ENCODE peak calls at places on chromosomes 4 and X, in five cellular contexts. Q is A549, K is heart left ventricle, S is mesendoderm, C is upper lobe of right lung. F is an unnamed sample. For H3K4me1, the result is how much of the 10 kb centered on the place peaks cover.

GRCh38 chr4:96016615-96017299 is 176.9 kb downstream of the PDHA2 start:
- DNase-seq in S (peak), C (no peak), Q (peak), K (no peak), F (no peak)

GRCh38 chr4:48195853-48196252 is 61.8 kb upstream of the TXK start:
- DNase-seq in C (no peak), K (no peak), Q (no peak), S (no peak), F (no peak)

GRCh38 chr4:144903953-144904711 is 193.9 kb downstream of the ANAPC10 start:
- DNase-seq in S (no peak), Q (no peak), C (no peak), K (no peak), F (no peak)

GRCh38 chrX:70171636-70172035 is 5.6 kb upstream of the DGAT2L6 start:
- DNase-seq in Q (no peak), S (peak), K (no peak), C (no peak), F (no peak)

GRCh38 chrX:150547511-150548115 is 20.8 kb upstream of the MTM1 start:
- DNase-seq in C (peak), S (peak), Q (peak), K (peak), F (peak)

GRCh38 chr4:26860922-26861433 is 337 bp downstream of the STIM2 start:
- DNase-seq in Q (peak), S (peak), C (peak), K (peak), F (no peak)

GRCh38 chr4:145808021-145808650 is 128.2 kb downstream of the C4orf51 start:
- DNase-seq in C (no peak), Q (peak), S (peak), K (no peak), F (no peak)

GRCh38 chrX:30690330-30690729 is 37.1 kb downstream of the GK start:
- DNase-seq in K (no peak), Q (no peak), S (no peak), C (no peak), F (no peak)

GRCh38 chr4:11503166-11503565 is 74.5 kb upstream of the HS3ST1 start:
- DNase-seq in C (no peak), S (peak), K (peak), Q (no peak), F (no peak)

GRCh38 chr4:176357359-176358082 is 37.8 kb downstream of the SPCS3 start:
- DNase-seq in K (no peak), Q (no peak), S (no peak), C (no peak), F (no peak)

GRCh38 chr4:113183032-113183573 is 133.7 kb downstream of the ANK2 start:
- DNase-seq in K (no peak), Q (no peak), S (no peak), C (no peak), F (no peak)

GRCh38 chr4:105923507-105924238 is 28.4 kb downstream of the NPNT start:
- DNase-seq in Q (no peak), S (peak), K (no peak), C (no peak), F (peak)

GRCh38 chrX:23745786-23746185 is 2.7 kb upstream of the ACOT9 start:
- DNase-seq in K (no peak), S (no peak), Q (no peak), C (no peak), F (no peak)

GRCh38 chrX:2627272-2627867 is 63.7 kb upstream of the CD99 start:
- DNase-seq in S (peak), Q (peak), C (no peak), K (no peak), F (no peak)

GRCh38 chrX:134926864-134927263 is 63.9 kb upstream of the SMIM10 start:
- DNase-seq in Q (no peak), K (no peak), S (no peak), C (no peak), F (no peak)

GRCh38 chrX:115595049-115595448 is 34.1 kb downstream of the PLS3 start:
- DNase-seq in Q (no peak), C (no peak), S (no peak), K (no peak), F (no peak)

GRCh38 chrX:123814343-123814742 is 45.5 kb upstream of the XIAP start:
- DNase-seq in Q (no peak), K (no peak), S (no peak), C (no peak), F (no peak)

GRCh38 chrX:21798677-21799219 is 40.7 kb upstream of the MBTPS2 start:
- DNase-seq in Q (peak), C (no peak), K (no peak), S (no peak), F (no peak)

GRCh38 chr4:112509243-112510190 is 6.5 kb downstream of the NEUROG2 start:
- DNase-seq in C (no peak), K (no peak), Q (no peak), S (peak), F (no peak)

GRCh38 chrX:17826609-17827496 is 34.2 kb downstream of the RAI2 start:
- DNase-seq in K (no peak), C (no peak), Q (no peak), S (no peak), F (no peak)

GRCh38 chr4:167616471-167616870 is 382.2 kb upstream of the SPOCK3 start:
- DNase-seq in Q (no peak), C (no peak), S (no peak), K (no peak), F (no peak)

GRCh38 chr4:3122081-3122563 is 47.6 kb downstream of the HTT start:
- DNase-seq in C (no peak), Q (no peak), K (no peak), S (no peak), F (no peak)

GRCh38 chr4:6885953-6886557 is 23.6 kb upstream of the TBC1D14 start:
- DNase-seq in C (peak), S (peak), K (peak), Q (peak), F (no peak)

GRCh38 chr4:36351082-36351666 is 69.8 kb downstream of the DTHD1 start:
- DNase-seq in Q (peak), K (no peak), C (peak), S (peak), F (no peak)

DNA sequence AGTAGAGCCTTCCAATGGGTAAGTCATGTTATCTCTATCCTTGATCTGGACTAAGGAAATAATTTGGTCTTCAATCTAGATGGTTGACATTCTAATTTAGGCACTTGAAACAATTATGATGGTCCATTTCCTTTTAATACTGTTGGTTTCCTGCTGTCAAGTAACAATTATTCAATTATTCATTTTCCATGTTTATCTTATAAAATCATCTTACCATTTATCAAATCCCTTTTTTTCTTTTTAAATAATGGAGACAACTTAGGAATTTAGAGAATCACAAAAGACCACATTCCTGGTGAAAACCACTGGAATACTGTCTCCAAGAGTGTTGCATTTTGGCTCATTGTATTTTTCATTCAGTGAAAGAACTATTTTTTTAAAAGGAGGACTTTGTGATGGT is 148.7 kb upstream of the CTSO start:
- DNase-seq in S (no peak), C (no peak), K (no peak), Q (no peak), F (no peak)
- H3K27ac ChIP-seq in S (no peak), C (no peak), K (no peak), Q (no peak), F (no peak)

GRCh38 chr4:118767109-118767508 is 68.8 kb downstream of the SEC24D start:
- DNase-seq in S (no peak), C (no peak), Q (no peak), K (no peak), F (no peak)
- H3K4me1 ChIP-seq in S (under half), C (under half), Q (under half), K (under half), F (under half)

GRCh38 chr4:88618782-88619485 is 26.7 kb downstream of the HERC3 start:
- DNase-seq in Q (no peak), S (no peak), K (no peak), C (no peak), F (no peak)

GRCh38 chr4:88621763-88622327 is 29.6 kb downstream of the HERC3 start:
- DNase-seq in S (no peak), C (no peak), K (no peak), Q (no peak), F (no peak)

GRCh38 chr4:88623097-88623496 is 30.8 kb downstream of the HERC3 start:
- DNase-seq in Q (peak), K (no peak), C (no peak), S (no peak), F (no peak)

GRCh38 chr4:88616275-88616996 is 24.2 kb downstream of the HERC3 start:
- DNase-seq in S (no peak), Q (peak), K (no peak), C (no peak), F (no peak)

GRCh38 chr4:88619973-88620372 is 27.7 kb downstream of the HERC3 start:
- DNase-seq in C (no peak), Q (no peak), K (no peak), S (no peak), F (no peak)
- H3K27ac ChIP-seq in C (no peak), Q (peak), K (no peak), S (no peak), F (no peak)

GRCh38 chrX:5726246-5726645 is 502.4 kb downstream of the NLGN4X start:
- DNase-seq in S (no peak), Q (no peak), K (no peak), C (no peak), F (no peak)
- H3K4me1 ChIP-seq in S (under half), Q (under half), K (under half), C (under half), F (under half)

DNA sequence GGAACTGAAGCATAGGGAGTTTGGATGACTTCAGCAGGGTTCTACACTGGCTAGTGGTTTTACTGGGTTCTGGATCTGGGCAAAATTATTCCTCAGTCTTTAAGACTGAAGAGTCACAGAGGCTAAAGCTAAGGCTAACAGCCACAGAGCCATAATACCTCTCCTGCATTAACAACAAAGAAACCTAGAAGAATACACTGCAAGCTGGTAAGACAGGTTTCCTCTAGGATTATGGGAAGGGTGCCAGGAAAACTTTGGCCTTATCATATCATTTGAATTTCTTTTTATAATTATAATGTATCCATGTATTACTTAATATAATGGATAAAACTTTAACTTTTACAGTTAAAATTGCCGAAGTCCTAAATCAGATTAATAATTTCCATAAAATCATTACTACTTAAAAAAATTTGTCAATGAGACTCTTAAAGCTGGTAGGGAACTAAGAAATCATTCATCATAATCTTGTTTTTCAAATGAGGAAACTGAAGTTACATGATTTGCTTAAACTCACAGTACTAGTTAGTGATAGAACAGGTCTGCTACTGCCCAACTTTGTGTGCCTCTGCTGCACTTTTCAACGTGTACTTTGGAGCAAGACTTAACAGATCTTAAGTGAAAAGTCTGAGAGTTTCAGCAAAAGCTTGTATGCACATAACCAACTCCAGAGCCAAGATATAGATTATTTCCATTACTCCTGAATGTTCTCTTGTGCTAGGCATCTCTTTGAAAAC is 24.2 kb upstream of the PGRMC2 start:
- DNase-seq in Q (no peak), C (no peak), S (no peak), K (no peak), F (no peak)
- H3K27ac ChIP-seq in Q (peak), C (no peak), S (no peak), K (no peak), F (no peak)